ENCODE peak calls at places on chromosomes 1 and 21, in six cellular contexts. One of them, this sample, is unnamed.

GRCh38 chr1:94827434-94827833 is 7.3 kb downstream of the SLC44A3 start:
- DNase-seq in left lobe of liver: no peak
- DNase-seq in left ventricle myocardium superior: no peak
- DNase-seq in neuronal stem cell: no peak
- DNase-seq in GM12891: no peak
- DNase-seq in stimulated activated CD4-positive, alpha-beta T cell treated with anti-CD3 and anti-CD28 coated beads, Interleukin-15, amount 100 ng/mL, for 1 hour: no peak
- DNase-seq in this sample: no peak

GRCh38 chr1:110433213-110433612 is 17.7 kb upstream of the PROK1 start:
- DNase-seq in left lobe of liver: no peak
- DNase-seq in left ventricle myocardium superior: no peak
- DNase-seq in neuronal stem cell: no peak
- DNase-seq in GM12891: no peak
- DNase-seq in stimulated activated CD4-positive, alpha-beta T cell treated with anti-CD3 and anti-CD28 coated beads, Interleukin-15, amount 100 ng/mL, for 1 hour: no peak
- DNase-seq in this sample: no peak

GRCh38 chr1:237938553-237938952 is 47.8 kb upstream of the ZP4 start:
- DNase-seq in left lobe of liver: no peak
- DNase-seq in left ventricle myocardium superior: no peak
- DNase-seq in neuronal stem cell: no peak
- DNase-seq in GM12891: no peak
- DNase-seq in stimulated activated CD4-positive, alpha-beta T cell treated with anti-CD3 and anti-CD28 coated beads, Interleukin-15, amount 100 ng/mL, for 1 hour: no peak
- DNase-seq in this sample: no peak

GRCh38 chr1:156214024-156214748 is 1.4 kb downstream of the PMF1 start:
- DNase-seq in left lobe of liver: no peak
- DNase-seq in left ventricle myocardium superior: peak; percentile 17
- DNase-seq in neuronal stem cell: no peak
- DNase-seq in GM12891: no peak
- DNase-seq in stimulated activated CD4-positive, alpha-beta T cell treated with anti-CD3 and anti-CD28 coated beads, Interleukin-15, amount 100 ng/mL, for 1 hour: no peak
- DNase-seq in this sample: no peak

GRCh38 chr1:22487781-22488180 is 36.1 kb downstream of the ZBTB40 start:
- DNase-seq in left lobe of liver: no peak
- DNase-seq in left ventricle myocardium superior: no peak
- DNase-seq in neuronal stem cell: no peak
- DNase-seq in GM12891: no peak
- DNase-seq in stimulated activated CD4-positive, alpha-beta T cell treated with anti-CD3 and anti-CD28 coated beads, Interleukin-15, amount 100 ng/mL, for 1 hour: no peak
- DNase-seq in this sample: no peak

GRCh38 chr1:167430849-167431242 is 87.5 kb downstream of the CD247 start:
- DNase-seq in left lobe of liver: no peak
- DNase-seq in left ventricle myocardium superior: no peak
- DNase-seq in neuronal stem cell: no peak
- DNase-seq in GM12891: no peak
- DNase-seq in stimulated activated CD4-positive, alpha-beta T cell treated with anti-CD3 and anti-CD28 coated beads, Interleukin-15, amount 100 ng/mL, for 1 hour: no peak
- DNase-seq in this sample: no peak

GRCh38 chr1:54207287-54207686 is 7.3 kb downstream of the MRPL37 start:
- DNase-seq in left lobe of liver: no peak
- DNase-seq in left ventricle myocardium superior: no peak
- DNase-seq in neuronal stem cell: no peak
- DNase-seq in GM12891: no peak
- DNase-seq in stimulated activated CD4-positive, alpha-beta T cell treated with anti-CD3 and anti-CD28 coated beads, Interleukin-15, amount 100 ng/mL, for 1 hour: no peak
- DNase-seq in this sample: no peak

GRCh38 chr21:26115899-26116298 is 54.7 kb downstream of the APP start:
- DNase-seq in left lobe of liver: no peak
- DNase-seq in left ventricle myocardium superior: no peak
- DNase-seq in neuronal stem cell: no peak
- DNase-seq in GM12891: no peak
- DNase-seq in stimulated activated CD4-positive, alpha-beta T cell treated with anti-CD3 and anti-CD28 coated beads, Interleukin-15, amount 100 ng/mL, for 1 hour: no peak
- DNase-seq in this sample: no peak

GRCh38 chr1:210736681-210737080 is 397.3 kb downstream of the KCNH1 start:
- DNase-seq in left lobe of liver: no peak
- DNase-seq in left ventricle myocardium superior: no peak
- DNase-seq in neuronal stem cell: no peak
- DNase-seq in GM12891: no peak
- DNase-seq in stimulated activated CD4-positive, alpha-beta T cell treated with anti-CD3 and anti-CD28 coated beads, Interleukin-15, amount 100 ng/mL, for 1 hour: no peak
- DNase-seq in this sample: no peak